ENCODE peak calls at places on chromosomes 2 and 18, in four cellular contexts. O is ovary, S is HCT116, V is PC-9. M is an unnamed sample.

GRCh38 chr2:216134958-216135541 is 25.9 kb downstream of the XRCC5 start:
- DNase-seq in S (no peak), O (no peak), V (no peak), M (no peak)

GRCh38 chr2:88765154-88765948 is 73.9 kb downstream of the RPIA start:
- DNase-seq in O (no peak), V (no peak), S (no peak), M (peak; percentile 54)

GRCh38 chr2:68466361-68466777 is 725 bp downstream of the FBXO48 start:
- DNase-seq in V (peak; percentile 19), O (no peak), S (no peak), M (no peak)

GRCh38 chr18:61435064-61435652 is 101.9 kb downstream of the CDH20 start:
- DNase-seq in V (no peak), S (peak; percentile 22), O (no peak), M (no peak)

GRCh38 chr2:136286423-136286822 is 168.5 kb upstream of the CXCR4 start:
- DNase-seq in V (no peak), O (no peak), S (no peak), M (no peak)

GRCh38 chr2:25316101-25316500 is 25.6 kb downstream of the DNMT3A start:
- DNase-seq in S (no peak), V (no peak), O (no peak), M (peak; percentile 82)

GRCh38 chr18:47545613-47546012 is 294.2 kb upstream of the SKOR2 start:
- DNase-seq in S (no peak), V (no peak), O (no peak), M (no peak)

GRCh38 chr2:200252661-200253067 is 53.8 kb upstream of the SPATS2L start:
- DNase-seq in V (no peak), S (no peak), O (no peak), M (no peak)

GRCh38 chr18:12393998-12394397 is 13.7 kb upstream of the PRELID3A start:
- DNase-seq in S (no peak), O (no peak), V (no peak), M (no peak)

GRCh38 chr2:180048256-180048655 is 41.2 kb upstream of the CWC22 start:
- DNase-seq in S (no peak), V (no peak), O (no peak), M (no peak)

GRCh38 chr2:38748857-38749804 is 2.0 kb downstream of the SRSF7 start:
- DNase-seq in V (no peak), S (no peak), O (no peak), M (no peak)

GRCh38 chr2:239561448-239562001 is 160.7 kb upstream of the HDAC4 start:
- DNase-seq in S (no peak), V (no peak), O (peak; percentile 44), M (no peak)

GRCh38 chr2:214100488-214100887 is 310.4 kb upstream of the VWC2L start:
- DNase-seq in V (no peak), O (no peak), S (no peak), M (no peak)

GRCh38 chr2:189515264-189515663 is 65.3 kb downstream of the SLC40A1 start:
- DNase-seq in V (no peak), O (no peak), S (no peak), M (no peak)

GRCh38 chr2:67867735-67868134 is 195.1 kb downstream of the C1D start:
- DNase-seq in V (no peak), O (no peak), S (no peak), M (no peak)

GRCh38 chr2:170694316-170694715 is 20.8 kb upstream of the SP5 start:
- DNase-seq in S (no peak), V (no peak), O (no peak), M (no peak)

GRCh38 chr2:159226059-159226461 is 60.4 kb downstream of the WDSUB1 start:
- DNase-seq in S (peak; percentile 29), O (no peak), V (peak; percentile 44), M (no peak)

GRCh38 chr2:216339456-216340279 is 32.6 kb downstream of the MARCHF4 start:
- DNase-seq in S (no peak), O (peak; percentile 61), V (no peak), M (no peak)

GRCh38 chr2:181196401-181196800 is 216.0 kb downstream of the UBE2E3 start:
- DNase-seq in O (no peak), V (no peak), S (no peak), M (no peak)

GRCh38 chr18:434410-434809 is 66.1 kb downstream of the COLEC12 start:
- DNase-seq in V (no peak), S (no peak), O (no peak), M (no peak)

GRCh38 chr2:120809576-120810440 is 74.1 kb downstream of the GLI2 start:
- DNase-seq in V (no peak), S (no peak), O (no peak), M (no peak)

GRCh38 chr18:5463390-5463789 is 80.4 kb downstream of the EPB41L3 start:
- DNase-seq in V (no peak), O (no peak), S (no peak), M (peak; percentile 62)

GRCh38 chr2:73999881-74000597 is 15.3 kb downstream of the TET3 start:
- DNase-seq in V (no peak), O (peak; percentile 55), S (no peak), M (no peak)

GRCh38 chr18:51890762-51891161 is 449.2 kb upstream of the DCC start:
- DNase-seq in O (no peak), S (no peak), V (peak; percentile 10), M (no peak)

GRCh38 chr2:71743995-71744675 is 290.8 kb downstream of the DYSF start:
- DNase-seq in S (no peak), V (no peak), O (no peak), M (no peak)

GRCh38 chr2:204638795-204639194 is 93.5 kb downstream of the PARD3B start:
- DNase-seq in V (no peak), S (no peak), O (no peak), M (no peak)

GRCh38 chr2:149438260-149438960 is 108.0 kb downstream of the LYPD6 start:
- DNase-seq in O (no peak), V (no peak), S (no peak), M (no peak)

DNA sequence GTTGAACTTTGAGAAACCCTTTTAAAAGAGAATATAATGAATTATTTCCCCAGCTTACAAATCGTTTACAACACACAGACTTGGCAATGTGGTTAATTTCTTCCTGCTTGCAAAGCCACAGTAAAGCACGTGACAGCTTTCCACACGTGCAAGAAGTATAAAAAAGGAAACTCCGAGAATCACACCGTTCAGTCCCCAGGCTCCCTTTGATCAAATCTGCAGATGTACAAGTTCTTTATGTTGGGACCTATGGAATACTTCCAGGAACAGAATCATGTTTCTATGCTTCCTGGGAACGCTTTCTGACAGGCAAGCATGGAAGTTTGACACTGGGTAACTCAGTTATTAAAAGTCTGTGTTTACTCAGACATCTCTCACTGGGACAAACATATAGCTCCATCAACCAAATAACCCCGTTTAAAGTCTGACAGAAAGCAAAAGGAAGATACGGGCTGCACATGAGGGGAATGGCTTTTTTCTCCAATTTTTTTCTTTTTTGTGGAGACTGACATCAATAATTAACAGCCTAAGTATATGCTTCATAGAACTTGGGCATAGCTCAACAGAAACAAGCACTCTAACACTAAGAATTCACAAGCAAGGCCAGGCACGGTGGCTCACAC is 134.8 kb downstream of the EIPR1 start:
- DNase-seq in O (no peak), V (no peak), S (no peak), M (no peak)
- H3K27ac ChIP-seq in O (no peak overlapping the region), V (no peak overlapping the region), S (no peak overlapping the region), M (no peak overlapping the region)

GRCh38 chr2:217360111-217360510 is 500.2 kb upstream of the TNP1 start:
- DNase-seq in O (no peak), S (no peak), V (no peak), M (no peak)
- H3K4me1 ChIP-seq in O (peaks cover 43% of the 10 kb centered on the region), S (no peaks in the 10 kb centered on the region), V (peaks cover 41% of the 10 kb centered on the region), M (peaks cover 32% of the 10 kb centered on the region)

DNA sequence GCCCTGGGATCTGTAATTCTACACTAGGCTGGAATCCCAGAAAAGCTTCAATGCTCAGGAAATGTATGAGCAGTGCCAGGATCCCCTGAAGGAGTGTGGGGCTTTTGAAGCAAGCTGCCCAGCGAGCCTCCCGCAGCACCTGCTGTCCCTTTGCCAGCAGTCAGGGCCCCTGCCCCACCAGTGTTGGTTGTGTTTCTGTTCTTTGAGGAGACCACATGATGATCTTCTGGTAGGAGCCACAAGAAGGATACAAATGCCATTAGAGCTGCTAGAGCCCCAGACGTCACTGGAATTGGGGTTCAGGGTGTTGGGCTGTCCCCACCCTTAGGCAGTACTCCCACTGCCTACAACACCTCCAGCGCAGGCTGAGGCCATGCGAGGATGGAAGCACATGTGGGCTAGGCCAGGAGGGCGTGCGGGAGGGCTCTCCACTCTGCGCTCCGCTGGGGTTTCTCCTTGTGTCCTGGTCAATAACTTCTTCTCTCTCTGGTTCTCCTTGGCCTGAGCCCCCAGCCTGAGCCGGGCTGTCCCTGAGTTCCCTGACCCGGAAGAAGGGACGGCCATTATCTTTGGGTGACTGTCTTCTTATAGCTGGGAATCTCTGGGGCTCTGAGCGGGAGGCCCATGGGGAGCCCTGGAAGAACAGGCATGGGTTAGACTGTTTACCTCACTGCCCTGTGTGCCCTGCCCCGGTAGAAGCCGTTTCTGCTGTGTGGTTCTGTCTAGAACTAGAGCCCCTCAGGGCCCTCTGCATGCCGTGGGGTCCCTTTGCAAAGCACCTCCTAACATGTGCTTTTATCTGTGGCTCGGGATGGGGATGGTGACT is 73.9 kb downstream of the LRRFIP1 start:
- DNase-seq in S (no peak), O (no peak), V (no peak), M (no peak)
- H3K4me3 ChIP-seq in S (no peak overlapping the region), O (no peak overlapping the region), V (no peak overlapping the region), M (no peak overlapping the region)

GRCh38 chr18:23551978-23552377 is 34.3 kb downstream of the NPC1 start:
- DNase-seq in O (no peak), S (no peak), V (no peak), M (no peak)

GRCh38 chr18:23548719-23549118 is 37.6 kb downstream of the NPC1 start:
- DNase-seq in V (no peak), S (no peak), O (no peak), M (no peak)

GRCh38 chr18:23547806-23548205 is 38.5 kb downstream of the NPC1 start:
- DNase-seq in O (no peak), S (peak; percentile 19), V (peak; percentile 19), M (no peak)

GRCh38 chr18:23553887-23554286 is 32.4 kb downstream of the NPC1 start:
- DNase-seq in V (no peak), S (no peak), O (no peak), M (no peak)

DNA sequence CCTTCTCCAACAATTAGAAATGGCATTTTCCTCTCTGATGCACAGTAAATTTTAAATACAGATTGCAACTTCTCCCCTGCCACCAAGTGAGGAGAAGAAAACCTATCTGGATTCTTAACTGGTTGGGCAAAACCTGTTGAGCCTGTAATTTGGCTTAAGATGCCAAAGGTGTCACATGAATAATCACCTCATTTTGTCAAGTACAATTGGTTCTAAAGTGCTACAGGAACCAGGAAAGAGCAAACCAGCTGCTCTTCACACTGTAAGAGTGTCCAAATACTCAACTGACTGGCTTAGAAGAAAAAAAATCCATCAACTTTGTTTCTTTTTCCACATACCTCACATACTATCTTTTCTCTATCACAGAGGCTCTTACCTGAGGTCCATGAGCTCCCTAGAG is 35.4 kb downstream of the NPC1 start:
- DNase-seq in V (peak; percentile 23), S (no peak), O (no peak), M (no peak)
- H3K27ac ChIP-seq in V (peak overlapping the region; percentile 64), S (no peak overlapping the region), O (no peak overlapping the region), M (no peak overlapping the region)

GRCh38 chr2:201775326-201775725 is 5.4 kb downstream of the ALS2 start:
- DNase-seq in V (no peak), S (no peak), O (no peak), M (no peak)
- H3K4me1 ChIP-seq in V (peaks cover 39% of the 10 kb centered on the region), S (peaks cover 25% of the 10 kb centered on the region), O (no peaks in the 10 kb centered on the region), M (peaks cover 23% of the 10 kb centered on the region)